ENCODE peak calls at places on chromosomes 1 and 21, in six cellular contexts. H, Y, Z, X, K and O are unnamed samples.

GRCh38 chr1:15730423-15730822 is 5.6 kb upstream of the SLC25A34 start:
- DNase-seq in H (no peak), Y (no peak), Z (no peak), X (no peak), K (no peak), O (no peak)

GRCh38 chr1:174022976-174023277 is 770 bp upstream of the RC3H1 start:
- DNase-seq in H (no peak), Y (no peak), Z (no peak), X (no peak), K (no peak), O (no peak)

GRCh38 chr1:118360817-118361216 is 175.8 kb upstream of the SPAG17 start:
- DNase-seq in H (peak; percentile 63), Y (peak; percentile 64), Z (no peak), X (no peak), K (no peak), O (no peak)

GRCh38 chr1:66445492-66446181 is 88.3 kb upstream of the SGIP1 start:
- DNase-seq in H (no peak), Y (no peak), Z (peak; percentile 8), X (no peak), K (peak; percentile 55), O (peak; percentile 79)

GRCh38 chr1:164619006-164619784 is 60.2 kb downstream of the PBX1 start:
- DNase-seq in H (no peak), Y (no peak), Z (no peak), X (no peak), K (no peak), O (no peak)

GRCh38 chr1:87134625-87135024 is 194.1 kb upstream of the LMO4 start:
- DNase-seq in H (no peak), Y (peak; percentile 17), Z (no peak), X (no peak), K (no peak), O (no peak)

GRCh38 chr1:246117066-246117791 is 389.9 kb downstream of the SMYD3 start:
- DNase-seq in H (peak; percentile 31), Y (peak; percentile 69), Z (peak; percentile 48), X (peak; percentile 12), K (peak; percentile 52), O (peak; percentile 55)

GRCh38 chr1:248611883-248612282 is 14.4 kb upstream of the OR2T10 start:
- DNase-seq in H (no peak), Y (no peak), Z (no peak), X (no peak), K (no peak), O (peak; percentile 62)

GRCh38 chr1:10146391-10146790 is 64.0 kb upstream of the KIF1B start:
- DNase-seq in H (no peak), Y (no peak), Z (no peak), X (no peak), K (no peak), O (no peak)

GRCh38 chr1:228372183-228373003 is 34.2 kb downstream of the TRIM11 start:
- DNase-seq in H (no peak), Y (no peak), Z (no peak), X (no peak), K (no peak), O (no peak)

GRCh38 chr1:217574265-217574949 is 56.5 kb downstream of the GPATCH2 start:
- DNase-seq in H (no peak), Y (no peak), Z (no peak), X (no peak), K (no peak), O (no peak)

GRCh38 chr21:37263827-37264226 is 3.3 kb downstream of the VPS26C start:
- DNase-seq in H (no peak), Y (peak; percentile 59), Z (no peak), X (no peak), K (no peak), O (no peak)

GRCh38 chr1:108829498-108829916 is 27.4 kb downstream of the AKNAD1 start:
- DNase-seq in H (peak; percentile 55), Y (peak; percentile 81), Z (no peak), X (no peak), K (no peak), O (no peak)

GRCh38 chr1:42145190-42145716 is 8.0 kb upstream of the GUCA2B start:
- DNase-seq in H (no peak), Y (no peak), Z (no peak), X (no peak), K (no peak), O (no peak)

GRCh38 chr1:158675563-158675962 is 11.0 kb downstream of the SPTA1 start:
- DNase-seq in H (no peak), Y (no peak), Z (no peak), X (no peak), K (no peak), O (no peak)

GRCh38 chr1:59601032-59601431 is 213.7 kb upstream of the HOOK1 start:
- DNase-seq in H (no peak), Y (peak; percentile 56), Z (no peak), X (no peak), K (no peak), O (no peak)

GRCh38 chr1:151916959-151917358 is 7.6 kb upstream of the THEM4 start:
- DNase-seq in H (no peak), Y (no peak), Z (no peak), X (no peak), K (no peak), O (no peak)

GRCh38 chr1:53359934-53360276 is 32.0 kb upstream of the LRP8 start:
- DNase-seq in H (no peak), Y (no peak), Z (no peak), X (no peak), K (no peak), O (no peak)

GRCh38 chr1:7398982-7399381 is 372.1 kb upstream of the VAMP3 start:
- DNase-seq in H (no peak), Y (no peak), Z (no peak), X (no peak), K (no peak), O (no peak)

GRCh38 chr21:43734131-43734634 is 15.3 kb downstream of the PDXK start:
- DNase-seq in H (no peak), Y (no peak), Z (no peak), X (no peak), K (no peak), O (peak; percentile 65)

GRCh38 chr1:223297800-223298199 is 66.2 kb downstream of the SUSD4 start:
- DNase-seq in H (no peak), Y (no peak), Z (no peak), X (no peak), K (no peak), O (no peak)

GRCh38 chr1:226104671-226105121 is 42.2 kb downstream of the H3-3A start:
- DNase-seq in H (no peak), Y (peak; percentile 50), Z (no peak), X (no peak), K (no peak), O (no peak)

GRCh38 chr21:43609501-43610340 is 49.6 kb downstream of the HSF2BP start:
- DNase-seq in H (no peak), Y (peak; percentile 60), Z (no peak), X (no peak), K (no peak), O (no peak)

GRCh38 chr1:60949826-60950197 is 132.5 kb upstream of the NFIA start:
- DNase-seq in H (no peak), Y (no peak), Z (no peak), X (no peak), K (no peak), O (no peak)

GRCh38 chr1:189500777-189501176 is 976.9 kb downstream of the BRINP3 start:
- DNase-seq in H (no peak), Y (peak; percentile 10), Z (no peak), X (no peak), K (no peak), O (no peak)

GRCh38 chr1:169550294-169550693 is 36.0 kb downstream of the F5 start:
- DNase-seq in H (peak; percentile 9), Y (peak; percentile 61), Z (no peak), X (peak; percentile 21), K (peak; percentile 40), O (no peak)

GRCh38 chr21:39313042-39313456 is 383 bp downstream of the BRWD1 start:
- DNase-seq in H (no peak), Y (peak; percentile 25), Z (peak; percentile 34), X (peak; percentile 10), K (no peak), O (peak; percentile 36)

GRCh38 chr1:220528049-220528678 is at the start of gene MARK1:
- DNase-seq in H (no peak), Y (peak; percentile 68), Z (peak; percentile 62), X (peak; percentile 33), K (peak; percentile 56), O (peak; percentile 13)

DNA sequence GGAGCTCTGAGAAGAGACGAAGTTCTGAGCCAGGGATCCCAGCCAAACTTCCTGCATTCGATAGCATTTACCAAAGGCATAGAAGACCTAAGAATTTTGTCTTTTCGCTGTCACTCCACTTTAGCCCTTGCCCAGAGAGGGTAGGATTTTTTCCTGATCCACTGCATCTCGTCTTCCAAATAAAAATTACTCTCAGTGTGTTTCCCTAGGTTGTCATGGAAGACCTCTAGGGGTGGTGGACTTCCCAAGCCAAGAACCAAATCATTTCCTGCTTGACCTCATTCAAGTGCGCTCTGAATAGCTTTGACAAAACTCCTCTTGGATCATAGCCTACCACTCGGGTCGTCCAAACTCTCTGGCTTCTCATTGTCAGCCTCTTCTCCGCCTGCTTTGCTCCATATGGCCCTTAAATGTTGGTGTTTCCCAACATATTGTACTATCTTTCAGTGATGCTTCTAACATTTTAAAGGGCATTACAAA is 444 bp upstream of the C1orf52 start:
- DNase-seq in H (no peak), Y (peak; percentile 76), Z (no peak), X (no peak), K (no peak), O (no peak)
- TF ChIP-seq CTCF in H (no peak), Y (no peak), Z (peak; percentile 4), X (no peak), K (no peak), O (peak; percentile 10)

GRCh38 chr1:187928288-187928687 is 1099.5 kb downstream of the PLA2G4A start:
- DNase-seq in H (no peak), Y (peak; percentile 13), Z (peak; percentile 47), X (no peak), K (peak; percentile 34), O (peak; percentile 7)
- TF ChIP-seq CTCF in H (peak; percentile 15), Y (peak; percentile 29), Z (peak; percentile 29), X (no peak), K (peak; percentile 65), O (no peak)

GRCh38 chr1:8663090-8663802 is 154.2 kb downstream of the RERE start:
- DNase-seq in H (no peak), Y (peak; percentile 38), Z (no peak), X (no peak), K (no peak), O (no peak)
- TF ChIP-seq CTCF in H (no peak), Y (no peak), Z (no peak), X (no peak), K (no peak), O (no peak)

DNA sequence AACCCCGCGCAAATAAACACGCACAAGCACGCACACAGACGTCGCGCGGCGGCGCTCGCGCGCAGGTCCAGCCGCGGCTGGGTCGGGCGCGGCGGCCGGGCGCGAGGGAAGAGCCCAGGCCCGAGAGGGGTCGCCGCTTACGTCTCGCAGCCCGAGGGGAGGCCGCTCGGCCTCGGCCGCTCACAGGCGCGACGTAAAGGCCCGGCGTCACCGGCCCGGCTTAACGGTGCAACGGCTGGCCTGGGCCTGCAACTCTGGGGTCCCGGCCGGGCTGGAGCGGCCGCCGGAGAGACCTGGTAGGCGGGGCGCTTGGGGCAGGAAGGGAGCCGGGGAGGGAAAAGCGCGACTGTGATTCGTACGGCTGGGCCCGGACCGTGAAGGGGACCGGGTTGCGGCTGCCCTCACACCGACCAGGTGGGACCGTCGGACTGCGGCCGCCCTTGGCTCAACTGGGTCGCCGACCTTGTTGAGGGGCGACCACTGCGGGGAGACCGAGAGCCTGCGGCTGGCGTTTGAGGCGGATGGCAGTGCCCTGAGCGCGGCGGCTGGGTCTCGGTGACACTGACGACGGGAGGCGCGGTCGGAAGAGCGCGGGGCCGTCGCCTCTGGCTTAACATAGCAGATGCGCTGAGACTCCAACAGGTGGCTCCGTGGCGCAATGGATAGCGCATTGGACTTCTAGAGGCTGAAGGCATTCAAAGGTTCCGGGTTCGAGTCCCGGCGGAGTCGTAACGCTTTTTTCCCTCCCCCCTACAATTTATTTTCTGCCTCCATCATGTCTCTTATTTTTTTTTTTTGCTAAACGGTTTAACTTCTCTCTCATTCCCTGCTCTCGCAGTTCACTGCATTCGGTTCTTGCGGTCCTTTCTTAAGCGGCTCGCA is 31.8 kb downstream of the DNTTIP2 start:
- DNase-seq in H (peak; percentile 72), Y (peak; percentile 92), Z (peak; percentile 83), X (peak; percentile 85), K (peak; percentile 85), O (peak; percentile 92)
- TF ChIP-seq CTCF in H (no peak), Y (no peak), Z (no peak), X (no peak), K (no peak), O (no peak)